ENCODE peak calls at places on chromosomes 4 and X, in four cellular contexts. P, S, Y and J are unnamed samples.

GRCh38 chr4:178577933-178578332 is 1135.7 kb upstream of the AGA start:
- DNase-seq in P (no peak), S (no peak), Y (no peak), J (no peak)

GRCh38 chr4:98519268-98519993 is 139.0 kb downstream of the TSPAN5 start:
- DNase-seq in P (peak; percentile 33), S (peak; percentile 63), Y (no peak), J (peak; percentile 94)

GRCh38 chrX:121671649-121672048 is 624.2 kb downstream of the GLUD2 start:
- DNase-seq in P (no peak), S (no peak), Y (no peak), J (no peak)

GRCh38 chr4:80307774-80308465 is 27.6 kb upstream of the CFAP299 start:
- DNase-seq in P (peak; percentile 56), S (peak; percentile 86), Y (no peak), J (peak; percentile 82)

GRCh38 chr4:118985170-118986000 is 96.7 kb downstream of the SYNPO2 start:
- DNase-seq in P (no peak), S (no peak), Y (no peak), J (no peak)

GRCh38 chr4:10584042-10584441 is 100.5 kb downstream of the CLNK start:
- DNase-seq in P (peak; percentile 92), S (peak; percentile 72), Y (peak; percentile 51), J (peak; percentile 93)

GRCh38 chrX:97065973-97066372 is 182.3 kb downstream of the RPA4 start:
- DNase-seq in P (peak; percentile 0), S (peak; percentile 34), Y (no peak), J (peak; percentile 15)

GRCh38 chrX:103780701-103781402 is 4.2 kb downstream of the PLP1 start:
- DNase-seq in P (no peak), S (no peak), Y (no peak), J (no peak)

GRCh38 chr4:147854154-147854553 is 122.3 kb downstream of the ARHGAP10 start:
- DNase-seq in P (no peak), S (peak; percentile 56), Y (no peak), J (no peak)

GRCh38 chr4:11585506-11585905 is 156.8 kb upstream of the HS3ST1 start:
- DNase-seq in P (no peak), S (no peak), Y (peak; percentile 50), J (no peak)

GRCh38 chrX:20320461-20321159 is 53.9 kb upstream of the RPS6KA3 start:
- DNase-seq in P (no peak), S (no peak), Y (no peak), J (no peak)

GRCh38 chrX:130893356-130894085 is 9.5 kb downstream of the ENOX2 start:
- DNase-seq in P (peak; percentile 28), S (no peak), Y (no peak), J (no peak)

GRCh38 chrX:42759881-42760280 is 18.1 kb downstream of the PPP1R2C start:
- DNase-seq in P (no peak), S (peak; percentile 4), Y (no peak), J (no peak)

GRCh38 chrX:65587616-65588526 is 53.3 kb upstream of the LAS1L start:
- DNase-seq in P (no peak), S (peak; percentile 74), Y (peak; percentile 58), J (no peak)

GRCh38 chr4:132114885-132115284 is 1034.2 kb upstream of the PCDH10 start:
- DNase-seq in P (no peak), S (no peak), Y (no peak), J (peak; percentile 52)

GRCh38 chr4:93066746-93067145 is 761.8 kb upstream of the ATOH1 start:
- DNase-seq in P (peak; percentile 19), S (no peak), Y (no peak), J (peak; percentile 29)

GRCh38 chr4:8441499-8442091 is 1.0 kb downstream of the TRMT44 start:
- DNase-seq in P (no peak), S (no peak), Y (no peak), J (no peak)

GRCh38 chr4:76374744-76375143 is 46.2 kb downstream of the CCDC158 start:
- DNase-seq in P (no peak), S (peak; percentile 10), Y (no peak), J (peak; percentile 1)

GRCh38 chr4:147480891-147481576 is at the start of gene EDNRA:
- DNase-seq in P (peak; percentile 79), S (peak; percentile 79), Y (peak; percentile 54), J (peak; percentile 61)

GRCh38 chr4:41160856-41161255 is 53.5 kb downstream of the APBB2 start:
- DNase-seq in P (peak; percentile 24), S (peak; percentile 60), Y (no peak), J (peak; percentile 94)

GRCh38 chr4:83708500-83709175 is 172.7 kb downstream of the GPAT3 start:
- DNase-seq in P (no peak), S (no peak), Y (no peak), J (no peak)

GRCh38 chrX:144592036-144592435 is 655.3 kb upstream of the SPANXN1 start:
- DNase-seq in P (no peak), S (no peak), Y (no peak), J (no peak)

GRCh38 chr4:13476915-13477314 is 7.2 kb downstream of the RAB28 start:
- DNase-seq in P (peak; percentile 93), S (peak; percentile 91), Y (peak; percentile 7), J (peak; percentile 92)

GRCh38 chrX:677376-677775 is 46.8 kb downstream of the SHOX start:
- DNase-seq in P (no peak), S (no peak), Y (no peak), J (no peak)

GRCh38 chr4:82287720-82288119 is 86.1 kb downstream of the HNRNPD start:
- DNase-seq in P (no peak), S (no peak), Y (peak; percentile 37), J (no peak)

GRCh38 chr4:186472948-186473347 is 82.4 kb downstream of the MTNR1A start:
- DNase-seq in P (peak; percentile 33), S (peak; percentile 47), Y (peak; percentile 26), J (peak; percentile 23)

GRCh38 chr4:142231787-142232186 is 595.4 kb downstream of the IL15 start:
- DNase-seq in P (no peak), S (no peak), Y (no peak), J (no peak)

GRCh38 chr4:141905751-141906150 is 269.4 kb downstream of the IL15 start:
- DNase-seq in P (peak; percentile 16), S (peak; percentile 74), Y (no peak), J (peak; percentile 81)

GRCh38 chrX:45774961-45775360 is 574.3 kb upstream of the DIPK2B start:
- DNase-seq in P (no peak), S (peak; percentile 88), Y (no peak), J (peak; percentile 85)

GRCh38 chrX:40893251-40893910 is 158.0 kb upstream of the MED14 start:
- DNase-seq in P (no peak), S (no peak), Y (no peak), J (no peak)

GRCh38 chrX:3651272-3651671 is 62.2 kb downstream of the PRKX start:
- DNase-seq in P (peak; percentile 21), S (peak; percentile 43), Y (peak; percentile 46), J (no peak)

GRCh38 chr4:11628093-11628725 is 199.5 kb upstream of the HS3ST1 start:
- DNase-seq in P (peak; percentile 56), S (no peak), Y (no peak), J (peak; percentile 39)

GRCh38 chr4:48898733-48899431 is 7.7 kb downstream of the OCIAD2 start:
- DNase-seq in P (peak; percentile 53), S (no peak), Y (no peak), J (peak; percentile 58)

GRCh38 chr4:94566420-94566819 is 114.7 kb downstream of the PDLIM5 start:
- DNase-seq in P (no peak), S (no peak), Y (no peak), J (no peak)

GRCh38 chrX:17846045-17846444 is 15.1 kb downstream of the RAI2 start:
- DNase-seq in P (no peak), S (no peak), Y (no peak), J (no peak)

GRCh38 chr4:11635336-11635735 is 206.6 kb upstream of the HS3ST1 start:
- DNase-seq in P (peak; percentile 69), S (no peak), Y (peak; percentile 54), J (peak; percentile 92)

GRCh38 chrX:36445576-36445975 is 526.0 kb downstream of the CFAP47 start:
- DNase-seq in P (no peak), S (no peak), Y (no peak), J (no peak)

GRCh38 chrX:499870-500364 is 113.2 kb upstream of the PPP2R3B start:
- DNase-seq in P (no peak), S (no peak), Y (no peak), J (no peak)

GRCh38 chrX:23661671-23662070 is 5.6 kb upstream of the PRDX4 start:
- DNase-seq in P (no peak), S (peak; percentile 14), Y (no peak), J (peak; percentile 67)

GRCh38 chr4:1990348-1990645 is 18.5 kb downstream of the NELFA start:
- DNase-seq in P (no peak), S (no peak), Y (no peak), J (no peak)

GRCh38 chrX:72111011-72111708 is 20.6 kb downstream of the RTL5 start:
- DNase-seq in P (no peak), S (no peak), Y (no peak), J (no peak)

GRCh38 chrX:72117636-72118215 is 14.0 kb downstream of the RTL5 start:
- DNase-seq in P (no peak), S (no peak), Y (no peak), J (no peak)

GRCh38 chrX:72115380-72115779 is 16.3 kb downstream of the RTL5 start:
- DNase-seq in P (no peak), S (no peak), Y (no peak), J (no peak)

GRCh38 chrX:72110051-72110926 is 21.4 kb downstream of the RTL5 start:
- DNase-seq in P (no peak), S (no peak), Y (no peak), J (no peak)

DNA sequence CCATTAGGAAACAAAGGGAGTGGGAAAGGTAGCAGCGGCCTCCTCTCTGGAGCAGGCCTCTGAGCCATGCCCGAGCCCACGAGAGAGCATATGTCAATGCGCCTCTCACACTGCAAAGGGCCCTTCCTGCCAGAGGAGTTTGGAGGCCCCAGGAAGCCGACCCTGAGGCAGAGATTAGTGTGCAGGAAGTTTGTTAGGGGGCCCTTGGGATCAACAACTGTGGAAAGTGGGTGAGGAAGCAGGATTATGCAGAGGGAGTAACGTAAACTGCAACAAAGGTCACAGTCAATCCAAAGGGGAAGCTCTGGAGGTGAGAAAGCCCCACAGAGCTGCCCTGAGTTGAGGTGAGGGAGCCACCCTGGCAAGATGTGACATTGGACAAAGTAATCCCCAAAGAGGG is 17.4 kb downstream of the RTL5 start:
- DNase-seq in P (no peak), S (no peak), Y (no peak), J (no peak)
- H3K4me2 ChIP-seq in P (no peak overlapping the region), S (no peak overlapping the region), Y (no peak overlapping the region), J (no peak overlapping the region)

DNA sequence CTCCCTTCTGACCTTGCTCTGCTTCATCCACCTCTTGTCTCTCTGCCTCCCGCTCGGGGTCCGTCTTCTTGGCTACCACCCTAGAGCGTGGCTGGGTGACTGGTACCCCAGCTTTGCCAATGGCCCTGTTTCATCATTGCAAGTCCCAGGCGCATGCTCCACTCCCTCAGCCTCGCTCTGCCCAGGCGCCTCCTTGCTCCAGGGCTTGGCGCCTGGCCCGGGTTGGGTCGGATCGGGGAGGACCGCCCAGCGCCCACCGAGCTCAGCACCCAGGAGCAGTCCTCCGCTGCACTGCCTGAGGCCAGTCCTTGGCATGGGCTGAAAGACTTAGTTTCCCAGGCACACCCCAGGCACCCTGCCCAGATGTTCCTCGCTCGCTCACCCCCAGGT is 577 bp downstream of the BGN start:
- DNase-seq in P (no peak), S (peak; percentile 70), Y (peak; percentile 46), J (no peak)
- H3K4me3 ChIP-seq in P (peak overlapping the region; percentile 55), S (peak overlapping the region; percentile 87), Y (no peak overlapping the region), J (peak overlapping the region; percentile 75)

GRCh38 chr4:3368334-3368733 is 73.4 kb upstream of the HGFAC start:
- DNase-seq in P (no peak), S (no peak), Y (no peak), J (no peak)
- H3K4me2 ChIP-seq in P (no peak overlapping the region), S (no peak overlapping the region), Y (no peak overlapping the region), J (no peak overlapping the region)

GRCh38 chr4:165378763-165379631 is at the start of gene CPE:
- DNase-seq in P (peak; percentile 84), S (peak; percentile 92), Y (peak; percentile 93), J (peak; percentile 61)
- H3K4me3 ChIP-seq in P (peak within 1 kb of the TSS; percentile 77), S (peak within 1 kb of the TSS; percentile 87), Y (peak within 1 kb of the TSS; percentile 66), J (peak within 1 kb of the TSS; percentile 68)